ENCODE peak calls at places on chromosomes 4 and X, in seven cellular contexts. Q is aorta, Z is AG09309, T is heart left ventricle, D is NT2/D1, V is fibroblast of pulmonary artery, R is A673. F is an unnamed sample.

GRCh38 chr4:140078366-140078765 is 75.6 kb downstream of the MAML3 start:
- DNase-seq in Q (no peak), Z (no peak), R (no peak), D (peak), T (peak), V (no peak), F (no peak)

GRCh38 chr4:53537606-53538005 is 53.7 kb downstream of the LNX1 start:
- DNase-seq in Q (no peak), T (no peak), R (no peak), Z (no peak), V (no peak), D (no peak), F (no peak)

GRCh38 chrX:43380704-43381103 is 275.4 kb upstream of the MAOA start:
- DNase-seq in T (no peak), R (no peak), Z (no peak), D (no peak), V (no peak), Q (no peak), F (no peak)

GRCh38 chr4:168486961-168487820 is 6.9 kb upstream of the DDX60L start:
- DNase-seq in V (peak), Q (no peak), D (no peak), T (no peak), R (no peak), Z (no peak), F (peak)

GRCh38 chr4:22720091-22720490 is 27.4 kb downstream of the GBA3 start:
- DNase-seq in D (no peak), Z (no peak), Q (no peak), R (no peak), V (no peak), T (no peak), F (no peak)

GRCh38 chr4:93317046-93317445 is 511.5 kb upstream of the ATOH1 start:
- DNase-seq in Z (no peak), Q (no peak), D (no peak), T (no peak), V (no peak), R (peak), F (no peak)

GRCh38 chr4:155433636-155434360 is 57.0 kb upstream of the MAP9 start:
- DNase-seq in Z (no peak), V (peak), R (no peak), D (no peak), Q (no peak), T (no peak), F (peak)

GRCh38 chrX:10833299-10834169 is 213.1 kb upstream of the MID1 start:
- DNase-seq in T (peak), V (no peak), Z (no peak), Q (peak), R (no peak), D (no peak), F (no peak)

GRCh38 chr4:126851391-126851790 is 781.4 kb upstream of the INTU start:
- DNase-seq in R (peak), Q (no peak), T (no peak), D (no peak), V (no peak), Z (peak), F (peak)

GRCh38 chrX:55450259-55450658 is 1.7 kb upstream of the MAGEH1 start:
- DNase-seq in Z (no peak), D (no peak), Q (no peak), T (no peak), R (no peak), V (peak), F (no peak)

GRCh38 chrX:38896724-38897298 is 95.6 kb downstream of the MID1IP1 start:
- DNase-seq in T (no peak), Q (no peak), V (no peak), D (no peak), R (no peak), Z (no peak), F (no peak)

GRCh38 chr4:74628808-74629616 is 165.3 kb downstream of the BTC start:
- DNase-seq in T (no peak), V (no peak), D (no peak), Z (no peak), Q (no peak), R (no peak), F (no peak)

GRCh38 chr4:108116423-108117168 is 52.1 kb downstream of the LEF1 start:
- DNase-seq in V (no peak), Z (no peak), Q (no peak), T (no peak), R (no peak), D (no peak), F (no peak)

GRCh38 chr4:188452097-188452496 is 312.9 kb downstream of the TRIML1 start:
- DNase-seq in Z (no peak), D (peak), Q (no peak), V (no peak), T (no peak), R (peak), F (no peak)

GRCh38 chr4:110630621-110631402 is 7.9 kb upstream of the PITX2 start:
- DNase-seq in D (no peak), T (no peak), Q (peak), Z (no peak), R (no peak), V (no peak), F (no peak)

GRCh38 chr4:110631582-110632505 is 9.0 kb upstream of the PITX2 start:
- DNase-seq in T (peak), Z (peak), V (peak), R (peak), Q (peak), D (no peak), F (no peak)

GRCh38 chr4:110634320-110635154 is 11.7 kb upstream of the PITX2 start:
- DNase-seq in D (no peak), V (no peak), Z (no peak), Q (no peak), T (no peak), R (no peak), F (no peak)

GRCh38 chr4:110633358-110634319 is 10.8 kb upstream of the PITX2 start:
- DNase-seq in Q (peak), D (no peak), V (no peak), Z (no peak), R (no peak), T (no peak), F (no peak)

DNA sequence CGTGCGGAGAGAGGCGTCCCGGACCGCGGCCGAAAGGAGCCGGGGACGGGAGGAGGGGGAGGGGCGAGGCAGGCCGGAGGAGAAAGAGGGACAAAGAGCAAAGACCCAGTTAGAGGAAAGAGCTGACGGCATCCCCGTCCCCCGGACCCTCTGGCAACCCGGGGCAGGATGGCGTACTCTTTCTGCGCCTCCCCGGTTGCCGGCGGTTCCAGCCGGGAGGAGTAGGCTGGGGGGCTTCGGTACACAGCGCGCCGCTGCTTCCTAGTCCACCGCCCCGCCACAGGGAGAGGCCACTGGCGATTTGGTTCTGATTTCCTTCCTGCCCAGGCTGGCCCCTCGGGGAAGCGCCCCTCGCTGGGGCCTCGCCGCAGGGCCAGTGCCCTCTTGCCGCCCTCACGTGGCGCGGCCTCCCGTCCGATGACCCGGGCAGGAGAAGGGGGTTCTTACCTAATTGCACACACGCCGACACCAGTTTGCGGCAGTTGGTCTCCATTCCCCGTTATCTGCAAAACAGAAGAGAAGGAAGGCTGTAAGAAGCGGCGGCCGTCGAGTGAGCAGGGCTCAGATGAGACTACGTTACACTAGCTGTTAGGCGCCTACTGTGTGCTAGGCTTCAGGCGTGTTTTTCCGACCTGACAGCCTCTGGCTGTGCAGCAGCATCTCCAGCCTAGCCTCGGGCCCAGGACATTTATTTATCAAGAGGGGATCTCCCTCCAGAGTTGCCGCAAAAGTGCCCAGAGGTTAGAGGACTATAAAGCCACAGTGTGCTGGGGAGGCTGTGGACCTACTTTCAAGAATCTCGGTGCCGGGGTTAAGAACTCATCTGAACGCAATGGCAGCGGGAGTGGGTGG is 9.9 kb upstream of the PITX2 start:
- DNase-seq in D (no peak), T (no peak), Q (peak), R (no peak), Z (no peak), V (no peak), F (no peak)
- H3K4me3 ChIP-seq in D (peak), T (no peak), Q (no peak), R (peak), Z (peak), V (no peak), F (peak)

GRCh38 chr4:125315571-125316390 is 1.0 kb downstream of the FAT4 start:
- DNase-seq in R (peak), Q (peak), D (no peak), V (peak), T (peak), Z (no peak), F (no peak)

GRCh38 chr4:125314676-125315570 is at the start of gene FAT4:
- DNase-seq in R (peak), D (peak), V (peak), Q (peak), T (peak), Z (peak), F (peak)

GRCh38 chr4:125311503-125311902 is 3.3 kb upstream of the FAT4 start:
- DNase-seq in T (no peak), Q (no peak), R (no peak), Z (no peak), D (no peak), V (no peak), F (no peak)

GRCh38 chr4:125313989-125314602 is 659 bp upstream of the FAT4 start:
- DNase-seq in Q (no peak), T (no peak), D (no peak), Z (no peak), R (peak), V (no peak), F (no peak)

DNA sequence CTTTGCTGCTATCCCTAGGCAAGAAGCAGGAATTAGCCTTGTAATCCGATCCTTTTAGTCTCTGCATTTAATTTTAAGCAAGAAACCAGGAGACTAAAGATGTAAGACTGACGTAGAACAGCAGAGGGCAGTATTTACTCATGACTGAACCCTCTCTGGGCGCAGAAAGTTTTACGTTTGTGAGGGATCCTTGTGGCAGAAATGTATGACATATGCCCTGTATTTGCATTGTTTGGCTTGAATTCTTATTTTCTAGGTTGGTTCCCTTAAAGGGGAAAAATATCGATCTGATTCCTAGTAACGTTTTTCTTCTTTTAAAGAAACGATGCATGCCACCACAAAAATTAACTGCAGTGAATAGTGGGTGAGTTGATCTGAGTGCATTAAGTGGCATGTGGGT is 1.3 kb upstream of the FAT4 start:
- DNase-seq in Q (no peak), V (peak), T (peak), D (peak), R (peak), Z (peak), F (no peak)
- H3K4me3 ChIP-seq in Q (no peak), V (no peak), T (no peak), D (no peak), R (peak), Z (no peak), F (no peak)

DNA sequence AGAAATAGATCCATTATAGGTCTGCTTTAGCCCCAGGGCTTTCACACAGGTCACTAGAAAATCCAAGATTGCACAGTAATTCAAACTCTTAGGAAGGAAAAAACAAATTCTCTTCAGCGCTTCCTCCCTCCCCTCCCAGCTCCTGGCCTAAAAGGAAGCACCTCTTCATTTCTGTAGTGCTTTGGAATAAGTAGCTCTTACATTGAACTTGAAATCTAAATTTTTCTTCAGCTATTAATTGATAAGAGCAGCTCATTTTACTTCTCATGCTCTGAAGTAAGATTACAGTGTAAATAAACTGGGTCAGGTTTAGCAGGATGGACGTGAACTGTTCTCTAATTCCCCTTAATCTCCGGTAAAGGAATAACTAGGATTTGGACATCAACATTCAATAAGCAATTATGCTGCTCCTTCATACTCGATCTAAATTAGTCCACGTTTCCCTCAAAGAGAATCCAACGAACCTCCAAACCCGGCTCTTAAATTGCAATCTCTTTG is 10.9 kb upstream of the SEL1L3 start:
- DNase-seq in R (no peak), T (no peak), Z (no peak), D (no peak), V (no peak), Q (no peak), F (no peak)
- H3K4me3 ChIP-seq in R (no peak), T (no peak), Z (no peak), D (no peak), V (no peak), Q (no peak), F (no peak)

DNA sequence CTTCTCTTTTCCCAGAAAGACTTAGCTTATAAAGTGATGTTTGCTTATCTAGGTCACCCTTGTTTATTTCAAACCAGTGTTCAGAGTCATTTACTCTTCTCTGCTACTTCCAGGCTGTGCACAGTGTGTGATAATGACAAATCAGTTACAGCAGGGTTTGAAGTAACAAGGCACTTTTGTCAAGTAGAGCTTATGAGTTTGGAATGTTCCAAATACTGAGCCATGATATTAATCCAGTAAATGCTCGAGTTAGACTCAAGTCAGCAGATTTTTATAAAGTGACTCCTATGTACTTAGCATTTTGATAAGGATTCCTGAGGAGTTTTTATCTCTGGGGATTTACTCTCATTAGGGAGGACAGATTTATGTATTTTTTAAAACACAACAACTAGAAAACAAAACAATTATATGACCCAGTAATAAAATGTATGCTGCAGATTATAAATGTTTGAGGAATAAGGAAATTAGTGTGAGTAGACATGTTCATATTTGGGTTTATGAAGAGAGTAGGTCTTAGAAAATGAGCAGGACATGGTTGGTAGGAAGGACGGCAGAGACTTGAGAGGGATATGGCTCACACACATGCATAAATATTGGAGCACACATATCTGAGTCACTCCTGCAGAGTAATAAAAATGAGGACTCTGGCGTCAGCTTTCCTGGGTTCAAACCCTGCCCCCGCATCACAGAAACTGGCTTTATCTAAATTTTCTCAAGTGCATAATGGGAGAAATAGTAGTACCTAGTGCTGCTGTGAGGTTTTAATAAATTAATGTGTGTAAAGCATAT is 271.1 kb downstream of the FBXO8 start:
- DNase-seq in D (no peak), T (no peak), Q (no peak), V (no peak), Z (no peak), R (peak), F (no peak)
- H3K4me3 ChIP-seq in D (no peak), T (no peak), Q (no peak), V (no peak), Z (no peak), R (no peak), F (no peak)

GRCh38 chrX:125205918-125206665 is 113.6 kb upstream of the TEX13C start:
- DNase-seq in D (no peak), Z (no peak), T (no peak), Q (no peak), R (peak), V (no peak), F (no peak)
- H3K4me3 ChIP-seq in D (peak), Z (no peak), T (peak), Q (peak), R (peak), V (no peak), F (peak)

GRCh38 chr4:112411781-112412281 is 104.1 kb downstream of the NEUROG2 start:
- DNase-seq in Z (no peak), V (no peak), D (no peak), R (no peak), T (no peak), Q (no peak), F (no peak)
- H3K4me3 ChIP-seq in Z (no peak), V (no peak), D (no peak), R (no peak), T (no peak), Q (no peak), F (no peak)

GRCh38 chrX:40008841-40009461 is 88.8 kb downstream of the BCOR start:
- DNase-seq in T (peak), Q (peak), Z (no peak), D (no peak), R (peak), V (peak), F (no peak)

GRCh38 chrX:40010550-40011364 is 87.0 kb downstream of the BCOR start:
- DNase-seq in T (no peak), V (no peak), Q (peak), Z (no peak), D (no peak), R (peak), F (no peak)

GRCh38 chrX:40011483-40012038 is 86.2 kb downstream of the BCOR start:
- DNase-seq in V (no peak), T (no peak), R (no peak), Z (no peak), D (no peak), Q (peak), F (no peak)

GRCh38 chrX:40009462-40009851 is 88.3 kb downstream of the BCOR start:
- DNase-seq in V (no peak), D (no peak), T (no peak), R (no peak), Z (no peak), Q (peak), F (no peak)

GRCh38 chrX:40009890-40010289 is 87.9 kb downstream of the BCOR start:
- DNase-seq in R (no peak), Z (no peak), V (no peak), D (no peak), Q (peak), T (no peak), F (no peak)
- H3K4me3 ChIP-seq in R (no peak), Z (no peak), V (no peak), D (peak), Q (no peak), T (no peak), F (no peak)

F was measured in epithelial cell of proximal tubule.